ENCODE peak calls at places on chromosomes 16 and 17, in five cellular contexts. R is A673, J is fibroblast of lung, Z is vagina, X is AG04450. P is an unnamed sample. For H3K9me3, the result is how much of the 10 kb centered on the place peaks cover.

GRCh38 chr16:58024347-58024672 is 1.2 kb upstream of the MMP15 start:
- DNase-seq in R (no peak), J (no peak), Z (no peak), X (no peak), P (no peak)

GRCh38 chr17:1639549-1639948 is 6.0 kb downstream of the SCARF1 start:
- DNase-seq in R (no peak), J (no peak), Z (no peak), X (no peak), P (no peak)

GRCh38 chr16:86508947-86509758 is 1.2 kb upstream of the FOXF1 start:
- DNase-seq in R (peak), J (peak), Z (no peak), X (peak), P (peak)

GRCh38 chr17:2051388-2052237 is 3.3 kb upstream of the HIC1 start:
- DNase-seq in R (no peak), J (no peak), Z (no peak), X (no peak), P (no peak)

GRCh38 chr17:31224366-31224765 is 72.7 kb downstream of the OMG start:
- DNase-seq in R (peak), J (no peak), Z (no peak), X (no peak), P (no peak)

GRCh38 chr16:48955791-48956190 is 325.8 kb downstream of the CBLN1 start:
- DNase-seq in R (no peak), J (no peak), Z (no peak), X (no peak), P (no peak)

GRCh38 chr16:4680673-4681470 is 12.5 kb upstream of the NUDT16L1 start:
- DNase-seq in R (no peak), J (no peak), Z (no peak), X (no peak), P (no peak)

GRCh38 chr17:75059369-75060345 is 12.6 kb downstream of the KCTD2 start:
- DNase-seq in R (peak), J (peak), Z (no peak), X (peak), P (peak)

GRCh38 chr17:65362826-65363225 is 198.6 kb downstream of the AXIN2 start:
- DNase-seq in R (no peak), J (no peak), Z (no peak), X (no peak), P (no peak)

GRCh38 chr17:79647456-79647915 is 36.6 kb upstream of the RBFOX3 start:
- DNase-seq in R (no peak), J (no peak), Z (no peak), X (no peak), P (no peak)

GRCh38 chr17:58317421-58318064 is 11.1 kb downstream of the TSPOAP1 start:
- DNase-seq in R (peak), J (peak), Z (no peak), X (peak), P (peak)

GRCh38 chr17:199806-200603 is 18.6 kb upstream of the DOC2B start:
- DNase-seq in R (no peak), J (no peak), Z (no peak), X (no peak), P (no peak)

GRCh38 chr17:65345261-65346060 is 208.3 kb downstream of the RGS9 start:
- DNase-seq in R (peak), J (no peak), Z (no peak), X (no peak), P (peak)

GRCh38 chr16:22250522-22250921 is 44.4 kb downstream of the EEF2K start:
- DNase-seq in R (no peak), J (no peak), Z (no peak), X (no peak), P (no peak)

GRCh38 chr17:34252890-34253525 is 2.1 kb upstream of the CCL2 start:
- DNase-seq in R (no peak), J (no peak), Z (no peak), X (no peak), P (no peak)

GRCh38 chr16:69318177-69318910 is 7.2 kb downstream of the VPS4A start:
- DNase-seq in R (no peak), J (no peak), Z (no peak), X (no peak), P (no peak)

GRCh38 chr17:34614698-34615097 is 35.3 kb downstream of the TMEM132E start:
- DNase-seq in R (no peak), J (no peak), Z (no peak), X (no peak), P (no peak)

GRCh38 chr17:50100480-50100883 is 5.3 kb downstream of the PDK2 start:
- DNase-seq in R (no peak), J (no peak), Z (no peak), X (no peak), P (no peak)

GRCh38 chr16:84735846-84736586 is 36.2 kb downstream of the USP10 start:
- DNase-seq in R (no peak), J (no peak), Z (peak), X (no peak), P (no peak)

DNA sequence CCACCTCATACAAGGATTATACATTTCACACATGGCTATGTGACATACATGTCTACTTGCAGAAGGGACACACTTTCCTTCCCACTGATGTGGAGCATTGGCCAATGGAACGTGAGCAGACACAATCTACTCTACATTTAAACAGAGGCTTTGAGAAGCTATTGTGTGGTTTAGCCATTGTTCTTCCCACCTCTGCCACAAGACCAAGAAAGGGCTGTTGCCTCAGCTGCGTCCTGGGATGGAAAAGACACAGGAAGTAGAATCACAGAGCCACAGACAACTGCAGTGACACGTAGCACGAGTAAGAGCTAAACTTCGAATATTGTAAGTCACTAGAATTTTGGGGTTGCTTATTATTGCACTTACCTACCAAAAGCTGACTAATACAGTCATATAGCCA is 33.3 kb downstream of the PRKCB start:
- DNase-seq in R (no peak), J (no peak), Z (no peak), X (no peak), P (no peak)
- H3K27ac ChIP-seq in R (peak), J (no peak), Z (no peak), X (no peak), P (no peak)

DNA sequence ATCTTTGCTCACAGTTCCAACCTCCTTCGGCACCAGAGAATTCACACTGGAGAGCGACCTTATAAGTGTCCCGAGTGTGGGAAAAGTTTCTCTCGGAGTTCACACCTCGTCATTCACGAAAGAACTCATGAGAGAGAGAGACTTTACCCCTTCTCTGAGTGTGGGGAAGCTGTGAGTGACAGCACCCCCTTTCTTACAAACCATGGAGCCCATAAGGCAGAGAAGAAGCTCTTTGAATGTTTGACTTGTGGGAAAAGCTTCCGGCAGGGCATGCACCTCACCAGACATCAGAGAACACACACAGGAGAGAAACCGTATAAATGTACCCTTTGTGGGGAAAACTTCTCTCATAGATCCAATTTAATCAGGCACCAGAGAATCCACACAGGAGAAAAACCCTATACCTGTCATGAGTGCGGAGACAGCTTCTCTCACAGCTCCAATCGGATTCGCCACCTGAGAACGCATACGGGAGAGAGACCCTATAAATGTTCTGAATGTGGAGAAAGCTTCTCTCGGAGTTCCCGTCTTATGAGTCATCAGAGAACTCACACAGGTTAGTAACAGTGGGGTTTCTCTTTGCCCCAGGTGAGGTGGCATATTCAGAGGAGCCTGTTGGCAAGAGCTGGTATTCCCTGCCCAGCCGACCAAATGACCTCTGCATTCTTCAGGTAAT is 6.8 kb downstream of the ZNF263 start:
- DNase-seq in R (no peak), J (no peak), Z (no peak), X (no peak), P (no peak)
- H3K9me3 ChIP-seq in R (half or more), J (under half), Z (half or more), X (half or more), P (under half)

DNA sequence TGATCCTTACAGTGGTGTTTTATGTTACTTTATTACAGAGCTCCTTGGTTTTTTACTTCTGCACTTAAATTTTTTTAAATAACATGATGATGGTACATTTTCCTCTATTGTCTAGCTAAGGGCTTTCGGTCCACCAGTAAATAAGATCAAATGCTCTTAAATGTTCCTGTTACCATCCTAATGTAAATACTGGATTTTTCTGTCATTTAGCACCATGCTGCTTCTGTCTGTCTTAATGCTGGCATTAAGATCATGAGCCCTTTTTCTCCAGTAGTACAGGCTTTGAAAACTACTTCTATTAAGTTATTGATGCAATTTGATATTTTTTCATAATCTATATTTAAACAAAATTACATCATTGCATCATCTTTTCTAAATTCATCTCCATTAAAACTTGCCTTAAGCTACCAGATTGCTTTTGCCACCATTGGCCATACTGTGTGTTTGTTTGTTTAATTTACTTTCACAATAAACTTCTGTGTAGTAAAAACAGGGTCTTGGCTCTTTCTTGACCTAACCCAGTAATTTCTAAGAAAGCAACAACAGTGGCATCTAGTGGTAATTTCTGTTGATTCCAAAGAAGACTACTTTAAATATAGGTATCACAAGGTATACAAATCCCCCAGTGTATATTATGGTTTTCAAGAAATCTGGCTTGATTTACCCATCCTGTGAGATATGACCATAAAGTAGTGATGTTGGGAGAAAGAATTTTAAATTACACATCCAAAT is 9.0 kb upstream of the PHAF1 start:
- DNase-seq in R (peak), J (peak), Z (no peak), X (no peak), P (no peak)
- TF ChIP-seq CTCF in R (peak), J (peak), Z (no peak), X (peak), P (peak)

DNA sequence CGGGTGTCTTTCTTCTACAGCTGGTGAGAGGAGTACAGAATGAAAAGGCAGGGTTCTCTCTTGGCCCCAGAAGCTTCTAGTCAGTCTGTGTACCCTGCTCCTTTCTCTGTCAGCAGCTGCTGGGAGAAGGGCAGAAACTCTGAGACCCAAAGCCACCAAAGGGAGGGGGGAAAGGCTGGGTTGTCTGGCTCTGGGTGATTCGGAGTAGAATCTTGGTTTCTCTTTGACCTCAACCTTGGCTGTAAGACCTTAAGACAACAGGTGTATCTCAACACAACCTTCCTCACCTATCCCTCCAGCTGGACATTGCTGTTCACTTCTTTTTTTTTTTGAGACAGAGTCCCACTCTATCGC is 3.3 kb upstream of the NR1D1 start:
- DNase-seq in R (no peak), J (no peak), Z (no peak), X (no peak), P (no peak)
- H3K27ac ChIP-seq in R (no peak), J (no peak), Z (peak), X (no peak), P (peak)

DNA sequence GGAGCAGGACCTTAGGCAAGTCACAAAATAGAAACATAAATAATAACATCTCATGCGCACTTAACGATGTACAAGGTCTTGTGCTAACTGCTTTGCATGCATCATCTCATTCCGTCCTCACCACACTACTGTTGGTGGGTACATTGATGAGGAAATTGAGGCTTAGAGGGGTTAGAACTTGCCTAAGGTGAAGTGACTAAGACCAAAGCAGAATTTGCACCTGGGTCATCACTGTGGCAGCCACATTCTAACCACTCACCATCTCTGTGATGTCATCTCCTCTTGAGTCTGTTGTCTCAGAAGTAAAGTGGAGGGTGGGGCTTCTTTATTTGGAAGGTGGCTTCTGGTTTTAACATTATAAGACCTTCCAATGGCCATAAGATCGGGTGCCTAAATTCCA is 20.4 kb upstream of the TRIM25 start:
- DNase-seq in R (no peak), J (no peak), Z (no peak), X (no peak), P (no peak)
- H3K9me3 ChIP-seq in R (under half), J (under half), Z (under half), X (under half), P (under half)

GRCh38 chr17:45577571-45578279 is 87.2 kb upstream of the PLEKHM1 start:
- DNase-seq in R (no peak), J (no peak), Z (no peak), X (no peak), P (no peak)
- TF ChIP-seq CTCF in R (no peak), J (no peak), Z (no peak), X (no peak), P (no peak)

DNA sequence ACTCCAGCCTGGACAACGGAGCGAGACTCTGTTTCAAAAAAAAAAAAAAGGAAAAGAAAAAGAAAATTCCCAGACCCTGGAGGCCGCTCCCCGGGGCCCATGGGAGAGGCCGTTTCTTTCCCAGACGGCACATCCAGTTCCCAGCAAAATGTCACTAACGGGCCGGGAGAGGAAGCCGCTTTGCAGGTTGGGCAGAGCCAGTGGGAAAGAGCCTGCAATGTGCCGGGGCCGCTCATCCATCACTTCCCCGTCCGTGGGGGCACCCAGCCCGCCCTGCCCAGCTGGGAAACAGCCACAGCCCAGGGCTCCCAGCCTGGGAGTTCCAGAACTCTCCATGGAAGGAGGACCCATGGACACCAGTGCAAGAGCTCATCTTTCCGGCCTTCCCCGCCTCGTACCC is 41.8 kb upstream of the PABPN1L start:
- DNase-seq in R (no peak), J (no peak), Z (no peak), X (no peak), P (no peak)
- H3K27ac ChIP-seq in R (no peak), J (no peak), Z (no peak), X (no peak), P (no peak)